ENCODE peak calls at places on chromosomes 12 and 14, in five cellular contexts. R, D, W, Z and F are unnamed samples.

GRCh38 chr14:25237845-25238244 is 187.9 kb upstream of the STXBP6 start:
- DNase-seq in R (peak), Z (no peak), W (peak), D (no peak), F (no peak)

GRCh38 chr12:125079943-125080645 is 14.9 kb downstream of the AACS start:
- DNase-seq in Z (no peak), R (no peak), D (no peak), W (peak), F (peak)

GRCh38 chr12:15629108-15629507 is 160.1 kb downstream of the EPS8 start:
- DNase-seq in R (peak), Z (no peak), D (peak), W (peak), F (no peak)

GRCh38 chr12:94849411-94849976 is 154.0 kb downstream of the NDUFA12 start:
- DNase-seq in D (no peak), W (no peak), Z (no peak), R (no peak), F (no peak)

GRCh38 chr12:18320036-18320617 is 58.8 kb downstream of the PIK3C2G start:
- DNase-seq in Z (no peak), R (peak), D (peak), W (peak), F (peak)

GRCh38 chr12:21891763-21892217 is 49.4 kb downstream of the ABCC9 start:
- DNase-seq in W (no peak), R (no peak), D (no peak), Z (no peak), F (no peak)

GRCh38 chr14:99272669-99273024 is 650 bp upstream of the BCL11B start:
- DNase-seq in D (no peak), W (no peak), Z (no peak), R (no peak), F (no peak)

GRCh38 chr12:98821849-98822248 is 176.8 kb downstream of the APAF1 start:
- DNase-seq in W (no peak), D (no peak), Z (no peak), R (no peak), F (no peak)

GRCh38 chr12:851913-852312 is 97.6 kb downstream of the RAD52 start:
- DNase-seq in R (peak), Z (no peak), D (no peak), W (peak), F (no peak)

GRCh38 chr14:41606249-41607118 is at the start of gene LRFN5:
- DNase-seq in Z (peak), R (no peak), D (peak), W (peak), F (peak)

GRCh38 chr12:47189753-47190152 is 110.0 kb upstream of the AMIGO2 start:
- DNase-seq in D (no peak), Z (no peak), R (no peak), W (no peak), F (no peak)

GRCh38 chr12:14948672-14949071 is 10.3 kb upstream of the ERP27 start:
- DNase-seq in Z (no peak), W (peak), D (no peak), R (peak), F (no peak)

GRCh38 chr12:52790427-52791270 is 5.3 kb downstream of the KRT3 start:
- DNase-seq in Z (no peak), W (no peak), R (no peak), D (no peak), F (no peak)

GRCh38 chr12:69046920-69047319 is 113.9 kb upstream of the CPM start:
- DNase-seq in D (no peak), Z (no peak), R (no peak), W (no peak), F (no peak)